ENCODE peak calls at places on chromosomes 7 and 10, in eight cellular contexts. H, I, S, O, R, F, A and N are unnamed samples.

GRCh38 chr10:71257292-71257997 is 45.1 kb downstream of the UNC5B start:
- DNase-seq in F (no peak), R (no peak), H (no peak), O (no peak), S (no peak), A (no peak), I (no peak), N (no peak)

GRCh38 chr7:28330384-28331070 is 81.8 kb upstream of the CREB5 start:
- DNase-seq in F (no peak), A (peak; percentile 38), R (peak; percentile 17), S (no peak), H (no peak), O (no peak), I (no peak), N (peak; percentile 3)

GRCh38 chr10:22617516-22617915 is 96.9 kb downstream of the PIP4K2A start:
- DNase-seq in H (no peak), O (no peak), I (no peak), S (no peak), R (no peak), F (no peak), A (no peak), N (no peak)

GRCh38 chr10:85459906-85460305 is 906.7 kb downstream of the GRID1 start:
- DNase-seq in A (no peak), R (no peak), F (no peak), H (no peak), O (no peak), I (no peak), S (no peak), N (no peak)

GRCh38 chr7:47653550-47654351 is 71.8 kb upstream of the TNS3 start:
- DNase-seq in O (no peak), H (no peak), F (peak; percentile 71), R (no peak), S (peak; percentile 82), A (peak; percentile 68), I (no peak), N (no peak)

GRCh38 chr10:93695720-93696119 is 6.7 kb downstream of the FRA10AC1 start:
- DNase-seq in A (peak; percentile 17), S (no peak), R (peak; percentile 9), I (no peak), O (no peak), F (no peak), H (no peak), N (no peak)

GRCh38 chr7:151142686-151143040 is 24.8 kb downstream of the GBX1 start:
- DNase-seq in F (no peak), S (no peak), A (no peak), O (no peak), R (no peak), I (no peak), H (no peak), N (no peak)

GRCh38 chr7:47596502-47597202 is 14.7 kb upstream of the TNS3 start:
- DNase-seq in H (no peak), R (no peak), I (no peak), S (no peak), O (no peak), A (peak; percentile 42), F (no peak), N (no peak)

GRCh38 chr10:69318997-69319727 is 40.9 kb downstream of the HK1 start:
- DNase-seq in A (peak; percentile 54), R (peak; percentile 52), H (peak; percentile 89), S (peak; percentile 68), F (peak; percentile 82), O (peak; percentile 81), I (peak; percentile 30), N (peak; percentile 96)

GRCh38 chr7:32905175-32905662 is 13.7 kb upstream of the KBTBD2 start:
- DNase-seq in H (peak; percentile 80), I (peak; percentile 56), A (peak; percentile 75), S (peak; percentile 81), F (peak; percentile 88), R (no peak), O (peak; percentile 48), N (no peak)

GRCh38 chr7:34603711-34604444 is 54.1 kb upstream of the NPSR1 start:
- DNase-seq in S (no peak), O (no peak), H (no peak), R (no peak), A (no peak), F (no peak), I (no peak), N (no peak)

GRCh38 chr7:73830872-73831655 is at the start of gene CLDN4:
- DNase-seq in O (no peak), I (no peak), R (no peak), S (no peak), H (no peak), A (no peak), F (peak; percentile 23), N (no peak)